ENCODE peak calls at places on chromosomes 1 and 21, in five cellular contexts. One of them, this sample, is unnamed.

GRCh38 chr1:91856996-91857395 is 29.0 kb downstream of the TGFBR3 start:
- DNase-seq in CD8-positive, alpha-beta memory T cell: no peak
- DNase-seq in foreskin fibroblast: no peak
- DNase-seq in GM03348: peak
- DNase-seq in activated CD8-positive, alpha-beta memory T cell treated with anti-CD3 and anti-CD28 coated beads, Interleukin-2, amount 50 U/mL, for 4 hours: no peak
- DNase-seq in this sample: no peak

GRCh38 chr1:90386899-90387334 is 330.2 kb downstream of the BARHL2 start:
- DNase-seq in CD8-positive, alpha-beta memory T cell: no peak
- DNase-seq in foreskin fibroblast: no peak
- DNase-seq in GM03348: no peak
- DNase-seq in activated CD8-positive, alpha-beta memory T cell treated with anti-CD3 and anti-CD28 coated beads, Interleukin-2, amount 50 U/mL, for 4 hours: no peak
- DNase-seq in this sample: no peak

GRCh38 chr21:31387560-31388186 is 43.6 kb upstream of the TIAM1 start:
- DNase-seq in CD8-positive, alpha-beta memory T cell: no peak
- DNase-seq in foreskin fibroblast: no peak
- DNase-seq in GM03348: no peak
- DNase-seq in activated CD8-positive, alpha-beta memory T cell treated with anti-CD3 and anti-CD28 coated beads, Interleukin-2, amount 50 U/mL, for 4 hours: no peak
- DNase-seq in this sample: no peak

GRCh38 chr1:46822248-46822826 is 23.5 kb downstream of the CYP4B1 start:
- DNase-seq in CD8-positive, alpha-beta memory T cell: no peak
- DNase-seq in foreskin fibroblast: no peak
- DNase-seq in GM03348: no peak
- DNase-seq in activated CD8-positive, alpha-beta memory T cell treated with anti-CD3 and anti-CD28 coated beads, Interleukin-2, amount 50 U/mL, for 4 hours: no peak
- DNase-seq in this sample: no peak

GRCh38 chr21:28537371-28538079 is 455.2 kb downstream of the LTN1 start:
- DNase-seq in CD8-positive, alpha-beta memory T cell: no peak
- DNase-seq in foreskin fibroblast: peak
- DNase-seq in GM03348: peak
- DNase-seq in activated CD8-positive, alpha-beta memory T cell treated with anti-CD3 and anti-CD28 coated beads, Interleukin-2, amount 50 U/mL, for 4 hours: no peak
- DNase-seq in this sample: no peak

GRCh38 chr1:17873007-17873675 is 118.0 kb downstream of the ACTL8 start:
- DNase-seq in CD8-positive, alpha-beta memory T cell: no peak
- DNase-seq in foreskin fibroblast: no peak
- DNase-seq in GM03348: no peak
- DNase-seq in activated CD8-positive, alpha-beta memory T cell treated with anti-CD3 and anti-CD28 coated beads, Interleukin-2, amount 50 U/mL, for 4 hours: no peak
- DNase-seq in this sample: no peak

GRCh38 chr1:234771642-234772344 is 161.8 kb upstream of the IRF2BP2 start:
- DNase-seq in CD8-positive, alpha-beta memory T cell: no peak
- DNase-seq in foreskin fibroblast: no peak
- DNase-seq in GM03348: no peak
- DNase-seq in activated CD8-positive, alpha-beta memory T cell treated with anti-CD3 and anti-CD28 coated beads, Interleukin-2, amount 50 U/mL, for 4 hours: no peak
- DNase-seq in this sample: no peak

GRCh38 chr1:44108241-44108640 is 10.4 kb upstream of the KLF17 start:
- DNase-seq in CD8-positive, alpha-beta memory T cell: no peak
- DNase-seq in foreskin fibroblast: no peak
- DNase-seq in GM03348: peak
- DNase-seq in activated CD8-positive, alpha-beta memory T cell treated with anti-CD3 and anti-CD28 coated beads, Interleukin-2, amount 50 U/mL, for 4 hours: no peak
- DNase-seq in this sample: no peak

GRCh38 chr1:16048573-16049189 is 5.1 kb downstream of the CLCNKB start:
- DNase-seq in CD8-positive, alpha-beta memory T cell: peak
- DNase-seq in foreskin fibroblast: peak
- DNase-seq in GM03348: peak
- DNase-seq in activated CD8-positive, alpha-beta memory T cell treated with anti-CD3 and anti-CD28 coated beads, Interleukin-2, amount 50 U/mL, for 4 hours: peak
- DNase-seq in this sample: peak

GRCh38 chr1:64471218-64471719 is 1.3 kb downstream of the CACHD1 start:
- DNase-seq in CD8-positive, alpha-beta memory T cell: no peak
- DNase-seq in foreskin fibroblast: peak
- DNase-seq in GM03348: peak
- DNase-seq in activated CD8-positive, alpha-beta memory T cell treated with anti-CD3 and anti-CD28 coated beads, Interleukin-2, amount 50 U/mL, for 4 hours: peak
- DNase-seq in this sample: no peak

GRCh38 chr1:32151319-32151787 is 28.1 kb upstream of the TXLNA start:
- DNase-seq in CD8-positive, alpha-beta memory T cell: no peak
- DNase-seq in foreskin fibroblast: peak
- DNase-seq in GM03348: peak
- DNase-seq in activated CD8-positive, alpha-beta memory T cell treated with anti-CD3 and anti-CD28 coated beads, Interleukin-2, amount 50 U/mL, for 4 hours: no peak
- DNase-seq in this sample: no peak

GRCh38 chr1:36738245-36738644 is 255.5 kb upstream of the CSF3R start:
- DNase-seq in CD8-positive, alpha-beta memory T cell: no peak
- DNase-seq in foreskin fibroblast: no peak
- DNase-seq in GM03348: no peak
- DNase-seq in activated CD8-positive, alpha-beta memory T cell treated with anti-CD3 and anti-CD28 coated beads, Interleukin-2, amount 50 U/mL, for 4 hours: no peak
- DNase-seq in this sample: no peak

GRCh38 chr21:38768385-38769071 is 37.2 kb upstream of the ETS2 start:
- DNase-seq in CD8-positive, alpha-beta memory T cell: no peak
- DNase-seq in foreskin fibroblast: peak
- DNase-seq in GM03348: peak
- DNase-seq in activated CD8-positive, alpha-beta memory T cell treated with anti-CD3 and anti-CD28 coated beads, Interleukin-2, amount 50 U/mL, for 4 hours: peak
- DNase-seq in this sample: peak

GRCh38 chr21:26169611-26170470 is 729 bp downstream of the APP start:
- DNase-seq in CD8-positive, alpha-beta memory T cell: no peak
- DNase-seq in foreskin fibroblast: peak
- DNase-seq in GM03348: peak
- DNase-seq in activated CD8-positive, alpha-beta memory T cell treated with anti-CD3 and anti-CD28 coated beads, Interleukin-2, amount 50 U/mL, for 4 hours: peak
- DNase-seq in this sample: peak

GRCh38 chr1:9438431-9439073 is 100.7 kb upstream of the SLC25A33 start:
- DNase-seq in CD8-positive, alpha-beta memory T cell: no peak
- DNase-seq in foreskin fibroblast: peak
- DNase-seq in GM03348: peak
- DNase-seq in activated CD8-positive, alpha-beta memory T cell treated with anti-CD3 and anti-CD28 coated beads, Interleukin-2, amount 50 U/mL, for 4 hours: no peak
- DNase-seq in this sample: no peak

GRCh38 chr1:221268295-221268694 is 389.1 kb downstream of the HLX start:
- DNase-seq in CD8-positive, alpha-beta memory T cell: no peak
- DNase-seq in foreskin fibroblast: peak
- DNase-seq in GM03348: peak
- DNase-seq in activated CD8-positive, alpha-beta memory T cell treated with anti-CD3 and anti-CD28 coated beads, Interleukin-2, amount 50 U/mL, for 4 hours: no peak
- DNase-seq in this sample: no peak

GRCh38 chr1:156523801-156524480 is 23.4 kb upstream of the MEF2D start:
- DNase-seq in CD8-positive, alpha-beta memory T cell: no peak
- DNase-seq in foreskin fibroblast: no peak
- DNase-seq in GM03348: no peak
- DNase-seq in activated CD8-positive, alpha-beta memory T cell treated with anti-CD3 and anti-CD28 coated beads, Interleukin-2, amount 50 U/mL, for 4 hours: no peak
- DNase-seq in this sample: no peak

GRCh38 chr1:100750002-100750885 is 30.7 kb downstream of the VCAM1 start:
- DNase-seq in CD8-positive, alpha-beta memory T cell: no peak
- DNase-seq in foreskin fibroblast: no peak
- DNase-seq in GM03348: no peak
- DNase-seq in activated CD8-positive, alpha-beta memory T cell treated with anti-CD3 and anti-CD28 coated beads, Interleukin-2, amount 50 U/mL, for 4 hours: no peak
- DNase-seq in this sample: no peak

This sample was measured in CD4-positive, alpha-beta memory T cell.